ENCODE peak calls at places on chromosomes 7 and 10, in five cellular contexts. D is kidney; X is CD8-positive, alpha-beta memory T cell; Z is tibial nerve; A is OCI-LY7. S is an unnamed sample.

GRCh38 chr7:151990567-151990966 is 34.3 kb downstream of the GALNTL5 start:
- DNase-seq in D (no peak), X (no peak), Z (no peak), A (no peak), S (no peak)

GRCh38 chr10:5151076-5151475 is 33.9 kb downstream of the AKR1C8 start:
- DNase-seq in D (no peak), X (no peak), Z (no peak), A (no peak), S (no peak)

GRCh38 chr7:44431091-44431608 is 59.3 kb downstream of the NUDCD3 start:
- DNase-seq in D (no peak), X (peak; percentile 50), Z (no peak), A (peak; percentile 84), S (no peak)

GRCh38 chr10:118870467-118871243 is 115.9 kb upstream of the CACUL1 start:
- DNase-seq in D (peak; percentile 81), X (no peak), Z (no peak), A (no peak), S (peak; percentile 66)

GRCh38 chr7:151624246-151624928 is 104.7 kb upstream of the RHEB start:
- DNase-seq in D (no peak), X (no peak), Z (no peak), A (no peak), S (peak; percentile 78)

GRCh38 chr10:107213861-107214260 is 49.4 kb upstream of the SORCS1 start:
- DNase-seq in D (no peak), X (no peak), Z (no peak), A (no peak), S (no peak)

GRCh38 chr10:115956225-115957009 is 316.6 kb downstream of the GFRA1 start:
- DNase-seq in D (no peak), X (no peak), Z (no peak), A (no peak), S (no peak)

GRCh38 chr7:34762769-34763168 is 104.8 kb downstream of the NPSR1 start:
- DNase-seq in D (no peak), X (no peak), Z (no peak), A (no peak), S (no peak)

GRCh38 chr10:23095966-23096813 is 811 bp downstream of the MSRB2 start:
- DNase-seq in D (peak; percentile 79), X (no peak), Z (peak; percentile 21), A (peak; percentile 57), S (peak; percentile 70)

DNA sequence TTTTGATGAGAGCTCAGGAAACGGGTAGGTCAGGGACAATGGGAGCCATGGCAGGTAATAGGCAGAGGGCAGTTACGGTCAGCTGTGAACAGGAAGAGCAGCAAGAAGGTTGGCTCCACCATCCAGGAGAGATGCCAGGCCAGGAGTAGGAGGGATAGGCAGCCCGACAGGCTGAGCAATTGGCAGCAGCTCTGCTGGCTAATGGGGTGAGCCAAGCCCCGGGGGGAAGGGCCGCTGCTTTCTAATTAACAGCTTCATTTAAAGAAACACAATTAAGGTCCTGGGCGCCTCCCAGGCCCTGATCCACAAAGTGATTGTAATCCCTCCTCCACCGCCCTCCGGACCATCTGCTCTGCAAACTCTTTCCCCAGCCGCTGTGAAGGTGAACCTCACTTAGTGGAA is 23.7 kb downstream of the SH2B2 start:
- DNase-seq in D (no peak), X (no peak), Z (no peak), A (no peak), S (no peak)
- H3K27ac ChIP-seq in D (no peak overlapping the region), X (no peak overlapping the region), Z (no peak overlapping the region), A (peak overlapping the region; percentile 26), S (no peak overlapping the region)

GRCh38 chr7:47602272-47603004 is 20.5 kb upstream of the TNS3 start:
- DNase-seq in D (no peak), X (no peak), Z (no peak), A (no peak), S (no peak)

GRCh38 chr7:47600199-47601118 is 18.5 kb upstream of the TNS3 start:
- DNase-seq in D (no peak), X (no peak), Z (no peak), A (peak; percentile 23), S (no peak)

GRCh38 chr7:47604496-47604890 is 22.6 kb upstream of the TNS3 start:
- DNase-seq in D (no peak), X (no peak), Z (no peak), A (no peak), S (no peak)

GRCh38 chr7:47601119-47601880 is 19.4 kb upstream of the TNS3 start:
- DNase-seq in D (no peak), X (no peak), Z (no peak), A (peak; percentile 82), S (no peak)

GRCh38 chr7:47601881-47602249 is 20.0 kb upstream of the TNS3 start:
- DNase-seq in D (no peak), X (no peak), Z (no peak), A (no peak), S (no peak)
- H3K4me1 ChIP-seq in D (peaks cover 42% of the 10 kb centered on the region), X (no peaks in the 10 kb centered on the region), Z (peaks cover 26% of the 10 kb centered on the region), A (peaks cover 36% of the 10 kb centered on the region), S (no peaks in the 10 kb centered on the region)

GRCh38 chr10:15486404-15486803 is 115.3 kb upstream of the FAM171A1 start:
- DNase-seq in D (no peak), X (no peak), Z (no peak), A (no peak), S (no peak)

GRCh38 chr10:15484128-15484527 is 113.0 kb upstream of the FAM171A1 start:
- DNase-seq in D (no peak), X (no peak), Z (no peak), A (no peak), S (no peak)

GRCh38 chr10:15487376-15487775 is 116.3 kb upstream of the FAM171A1 start:
- DNase-seq in D (no peak), X (no peak), Z (no peak), A (no peak), S (no peak)

GRCh38 chr10:15485027-15485426 is 113.9 kb upstream of the FAM171A1 start:
- DNase-seq in D (no peak), X (no peak), Z (no peak), A (no peak), S (no peak)

GRCh38 chr10:15485684-15486316 is 114.7 kb upstream of the FAM171A1 start:
- DNase-seq in D (peak; percentile 75), X (no peak), Z (no peak), A (no peak), S (peak; percentile 75)
- H3K27ac ChIP-seq in D (no peak overlapping the region), X (no peak overlapping the region), Z (no peak overlapping the region), A (no peak overlapping the region), S (no peak overlapping the region)

GRCh38 chr10:57015187-57015586 is 654.1 kb upstream of the ZWINT start:
- DNase-seq in D (no peak), X (no peak), Z (no peak), A (no peak), S (no peak)

GRCh38 chr10:57017356-57018037 is 656.4 kb upstream of the ZWINT start:
- DNase-seq in D (no peak), X (no peak), Z (no peak), A (peak; percentile 15), S (no peak)

GRCh38 chr10:57015595-57016303 is 654.7 kb upstream of the ZWINT start:
- DNase-seq in D (no peak), X (no peak), Z (no peak), A (no peak), S (no peak)

GRCh38 chr10:57018452-57018851 is 657.4 kb upstream of the ZWINT start:
- DNase-seq in D (no peak), X (no peak), Z (no peak), A (no peak), S (no peak)

DNA sequence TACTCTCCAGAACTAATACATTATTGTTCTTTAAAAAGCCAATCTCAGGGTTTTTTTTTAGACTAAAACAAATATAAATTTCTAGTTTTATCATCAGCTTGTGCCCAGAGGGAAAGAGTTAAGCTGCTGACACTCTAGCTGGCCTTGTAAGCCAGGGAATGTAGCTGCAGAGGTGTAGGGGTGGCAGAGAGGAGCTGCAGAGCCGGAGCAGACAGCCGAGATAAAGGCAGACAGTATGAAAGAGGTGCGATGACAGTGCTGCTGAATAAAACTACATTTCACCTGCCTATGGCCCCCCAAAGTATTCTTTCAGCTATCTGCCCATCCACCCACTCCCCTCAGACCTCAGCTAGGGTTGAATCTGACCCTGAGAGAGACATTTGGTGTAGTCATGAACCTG is 653.7 kb upstream of the ZWINT start:
- DNase-seq in D (no peak), X (no peak), Z (no peak), A (no peak), S (no peak)
- H3K4me1 ChIP-seq in D (no peaks in the 10 kb centered on the region), X (no peaks in the 10 kb centered on the region), Z (no peaks in the 10 kb centered on the region), A (no peaks in the 10 kb centered on the region), S (no peaks in the 10 kb centered on the region)

DNA sequence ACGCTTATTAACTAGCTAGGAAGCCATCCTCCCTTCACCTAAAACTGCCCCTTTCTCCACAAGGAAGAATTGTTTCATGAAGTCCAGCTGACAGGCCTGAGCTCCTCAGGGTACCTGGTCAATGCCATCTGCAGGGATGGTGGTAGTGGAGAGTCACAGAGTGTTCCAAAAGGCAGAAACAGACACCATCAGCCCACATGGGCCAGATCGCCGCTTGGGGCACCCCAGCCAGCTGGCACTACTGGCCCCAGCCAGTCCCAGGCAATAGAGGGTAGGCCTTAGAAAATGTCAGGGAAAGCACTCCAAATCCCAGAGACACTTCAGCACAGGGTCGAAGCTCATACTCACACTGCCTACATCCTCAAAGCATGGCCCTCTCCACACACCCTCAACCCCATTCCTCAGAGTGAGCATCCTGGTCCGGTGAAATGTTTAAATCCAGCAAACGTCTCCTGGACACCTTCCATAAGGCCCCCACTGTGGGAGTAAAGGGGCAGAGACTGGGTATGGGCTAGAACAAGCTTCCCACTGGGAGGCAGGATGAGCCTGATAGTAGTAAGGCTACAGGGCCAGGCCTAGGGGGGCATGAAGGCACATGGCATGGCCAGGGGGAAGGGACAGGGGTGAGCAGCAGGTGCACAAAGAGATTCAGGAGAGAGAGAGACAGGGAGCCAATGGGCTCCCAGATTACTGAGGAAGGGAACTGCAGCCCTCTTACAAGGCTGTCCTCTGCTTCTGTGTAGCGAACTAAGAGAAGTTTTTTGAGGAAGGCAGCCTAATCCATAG is 1.9 kb downstream of the LRRC20 start:
- DNase-seq in D (no peak), X (no peak), Z (no peak), A (no peak), S (no peak)
- H3K27ac ChIP-seq in D (no peak overlapping the region), X (no peak overlapping the region), Z (no peak overlapping the region), A (no peak overlapping the region), S (peak overlapping the region; percentile 92)

GRCh38 chr7:94513565-94513860 is 3.9 kb downstream of the CASD1 start:
- DNase-seq in D (no peak), X (no peak), Z (no peak), A (no peak), S (no peak)
- H3K4me1 ChIP-seq in D (peaks cover 2% of the 10 kb centered on the region), X (peaks cover 25% of the 10 kb centered on the region), Z (peaks cover 10% of the 10 kb centered on the region), A (peaks cover 59% of the 10 kb centered on the region), S (no peaks in the 10 kb centered on the region)

GRCh38 chr10:30172663-30173062 is 113.3 kb upstream of the JCAD start:
- DNase-seq in D (no peak), X (no peak), Z (no peak), A (no peak), S (no peak)
- H3K27ac ChIP-seq in D (no peak overlapping the region), X (no peak overlapping the region), Z (no peak overlapping the region), A (no peak overlapping the region), S (no peak overlapping the region)